ENCODE peak calls at places on chromosomes 1 and 21, in five cellular contexts. T is NCI-H1105, A is astrocyte, M is Right ventricle myocardium inferior, G is coronary artery. L is an unnamed sample.

GRCh38 chr1:9066945-9067807 is 2.3 kb downstream of the SLC2A5 start:
- DNase-seq in T (no peak), A (peak; percentile 90), M (peak; percentile 83), G (no peak), L (no peak)

GRCh38 chr1:7299329-7299799 is 471.7 kb upstream of the VAMP3 start:
- DNase-seq in T (no peak), A (peak; percentile 98), M (no peak), G (no peak), L (no peak)

GRCh38 chr1:100130552-100131077 is 2.1 kb downstream of the SASS6 start:
- DNase-seq in T (no peak), A (no peak), M (no peak), G (no peak), L (no peak)

GRCh38 chr1:158011714-158012113 is 18.3 kb downstream of the KIRREL1 start:
- DNase-seq in T (no peak), A (no peak), M (no peak), G (no peak), L (no peak)

GRCh38 chr1:71916894-71917293 is 365.4 kb downstream of the NEGR1 start:
- DNase-seq in T (no peak), A (no peak), M (no peak), G (no peak), L (no peak)

GRCh38 chr1:42152119-42152518 is 1.1 kb upstream of the GUCA2B start:
- DNase-seq in T (no peak), A (no peak), M (no peak), G (no peak), L (no peak)

GRCh38 chr21:46208761-46209721 is 19.5 kb downstream of the LSS start:
- DNase-seq in T (no peak), A (no peak), M (no peak), G (no peak), L (no peak)

GRCh38 chr1:3717041-3717714 is 35.1 kb upstream of the CCDC27 start:
- DNase-seq in T (peak; percentile 97), A (no peak), M (no peak), G (no peak), L (no peak)

GRCh38 chr1:195735140-195735539 is 873.1 kb downstream of the KCNT2 start:
- DNase-seq in T (no peak), A (no peak), M (no peak), G (no peak), L (no peak)

GRCh38 chr1:59601032-59601431 is 213.7 kb upstream of the HOOK1 start:
- DNase-seq in T (no peak), A (peak; percentile 78), M (no peak), G (no peak), L (no peak)

GRCh38 chr1:182054698-182055326 is 6.7 kb downstream of the ZNF648 start:
- DNase-seq in T (peak; percentile 62), A (no peak), M (no peak), G (no peak), L (peak; percentile 32)

GRCh38 chr1:61448934-61449368 is 276.0 kb downstream of the TM2D1 start:
- DNase-seq in T (no peak), A (peak; percentile 18), M (peak; percentile 87), G (peak; percentile 99), L (no peak)

GRCh38 chr1:243435824-243436223 is 180.0 kb downstream of the SDCCAG8 start:
- DNase-seq in T (no peak), A (no peak), M (no peak), G (no peak), L (no peak)

GRCh38 chr1:21909787-21910503 is 27.2 kb downstream of the HSPG2 start:
- DNase-seq in T (no peak), A (peak; percentile 80), M (peak; percentile 78), G (peak; percentile 91), L (no peak)

GRCh38 chr1:119733754-119734153 is 22.0 kb downstream of the PHGDH start:
- DNase-seq in T (no peak), A (no peak), M (no peak), G (no peak), L (no peak)

GRCh38 chr1:44725309-44725698 is 5.7 kb downstream of the RNU5D-1 start:
- DNase-seq in T (no peak), A (no peak), M (no peak), G (no peak), L (no peak)

GRCh38 chr1:230315099-230315498 is 111.0 kb downstream of the PGBD5 start:
- DNase-seq in T (no peak), A (no peak), M (no peak), G (no peak), L (no peak)

GRCh38 chr1:4380564-4381168 is 273.7 kb upstream of the AJAP1 start:
- DNase-seq in T (no peak), A (peak; percentile 84), M (no peak), G (no peak), L (no peak)

GRCh38 chr1:74673351-74674111 is at the start of gene ERICH3:
- DNase-seq in T (peak; percentile 23), A (peak; percentile 16), M (no peak), G (no peak), L (no peak)

GRCh38 chr1:154221815-154222081 is 993 bp downstream of the UBAP2L start:
- DNase-seq in T (no peak), A (peak; percentile 78), M (no peak), G (no peak), L (no peak)

GRCh38 chr1:41516168-41516961 is 31.9 kb upstream of the EDN2 start:
- DNase-seq in T (peak; percentile 84), A (peak; percentile 56), M (peak; percentile 95), G (peak; percentile 90), L (peak; percentile 30)

GRCh38 chr21:45153358-45154318 is 79.3 kb downstream of the ADARB1 start:
- DNase-seq in T (no peak), A (peak; percentile 76), M (no peak), G (peak; percentile 46), L (no peak)

GRCh38 chr21:29245104-29245643 is 53.5 kb upstream of the BACH1 start:
- DNase-seq in T (no peak), A (no peak), M (no peak), G (no peak), L (no peak)

GRCh38 chr1:107626075-107626796 is 338.7 kb downstream of the VAV3 start:
- DNase-seq in T (no peak), A (peak; percentile 13), M (no peak), G (no peak), L (no peak)

GRCh38 chr1:201025571-201026002 is 2.1 kb upstream of the KIF21B start:
- DNase-seq in T (no peak), A (peak; percentile 40), M (no peak), G (no peak), L (no peak)

GRCh38 chr1:100528861-100529260 is 9.1 kb upstream of the GPR88 start:
- DNase-seq in T (no peak), A (peak; percentile 82), M (no peak), G (no peak), L (no peak)